ENCODE peak calls at places on chromosome 16, in seven cellular contexts. K, X, H, Y, T, O and M are unnamed samples.

GRCh38 chr16:58222532-58223316 is 24.8 kb upstream of the CSNK2A2 start:
- DNase-seq in Y (peak), T (no peak), O (no peak), X (no peak), H (no peak), K (no peak), M (peak)

GRCh38 chr16:4580245-4580644 is 24.1 kb downstream of the C16orf96 start:
- DNase-seq in O (no peak), X (no peak), H (no peak), K (no peak), T (no peak), Y (peak), M (no peak)

GRCh38 chr16:85611455-85612190 is 1.5 kb upstream of the GSE1 start:
- DNase-seq in O (peak), H (peak), T (peak), X (peak), K (peak), Y (peak), M (peak)

GRCh38 chr16:57387598-57388354 is 15.5 kb downstream of the CX3CL1 start:
- DNase-seq in O (no peak), H (no peak), K (no peak), X (no peak), Y (no peak), T (no peak), M (no peak)

GRCh38 chr16:81403601-81404391 is 40.8 kb upstream of the CMIP start:
- DNase-seq in H (peak), Y (peak), X (peak), K (peak), T (peak), O (no peak), M (peak)

GRCh38 chr16:5790512-5790911 is 692.9 kb upstream of the EEF2KMT start:
- DNase-seq in Y (no peak), K (no peak), H (no peak), X (no peak), T (no peak), O (no peak), M (no peak)

GRCh38 chr16:54366943-54367342 is 80.4 kb upstream of the IRX3 start:
- DNase-seq in K (no peak), Y (no peak), H (no peak), T (no peak), X (no peak), O (no peak), M (no peak)

GRCh38 chr16:19933740-19934139 is 49.1 kb upstream of the GPRC5B start:
- DNase-seq in K (no peak), T (no peak), Y (no peak), X (no peak), H (no peak), O (no peak), M (no peak)

GRCh38 chr16:50695017-50696000 is 1.9 kb downstream of the NOD2 start:
- DNase-seq in Y (no peak), O (no peak), X (no peak), T (no peak), H (no peak), K (no peak), M (no peak)

GRCh38 chr16:50680907-50681885 is at the start of gene SNX20:
- DNase-seq in Y (no peak), T (peak), X (no peak), O (no peak), H (no peak), K (peak), M (no peak)

GRCh38 chr16:66366433-66367299 is at the start of gene CDH5:
- DNase-seq in X (peak), Y (no peak), T (no peak), H (no peak), K (no peak), O (no peak), M (no peak)

GRCh38 chr16:27718767-27719445 is 169.0 kb downstream of the KATNIP start:
- DNase-seq in X (no peak), O (no peak), H (no peak), Y (no peak), T (no peak), K (no peak), M (no peak)

GRCh38 chr16:72658888-72659717 is 388.8 kb downstream of the ZFHX3 start:
- DNase-seq in H (no peak), Y (peak), X (no peak), T (no peak), K (no peak), O (no peak), M (no peak)

GRCh38 chr16:4733747-4734062 is 366 bp downstream of the ANKS3 start:
- DNase-seq in Y (no peak), X (no peak), H (no peak), K (no peak), T (no peak), O (no peak), M (no peak)

GRCh38 chr16:82672676-82673075 is 45.9 kb downstream of the CDH13 start:
- DNase-seq in X (no peak), H (no peak), O (no peak), Y (peak), T (no peak), K (no peak), M (no peak)

GRCh38 chr16:87648698-87649487 is 46.6 kb downstream of the JPH3 start:
- DNase-seq in T (no peak), Y (no peak), X (no peak), O (no peak), H (no peak), K (no peak), M (no peak)

GRCh38 chr16:51982715-51983680 is 563.9 kb downstream of the TOX3 start:
- DNase-seq in O (peak), K (no peak), T (peak), H (peak), Y (peak), X (peak), M (peak)

GRCh38 chr16:50297301-50298074 is 31.1 kb downstream of the ADCY7 start:
- DNase-seq in X (peak), O (no peak), H (no peak), Y (no peak), K (peak), T (no peak), M (no peak)

GRCh38 chr16:50924759-50925545 is 183.1 kb downstream of the CYLD start:
- DNase-seq in T (no peak), Y (no peak), O (no peak), K (no peak), X (no peak), H (no peak), M (peak)

GRCh38 chr16:15811778-15812750 is 44.8 kb downstream of the MYH11 start:
- DNase-seq in X (no peak), O (peak), K (no peak), H (no peak), Y (peak), T (no peak), M (peak)

GRCh38 chr16:48321307-48322036 is 63.7 kb downstream of the SIAH1 start:
- DNase-seq in K (no peak), X (no peak), H (no peak), O (no peak), Y (peak), T (peak), M (peak)

GRCh38 chr16:78484509-78485058 is 385.1 kb downstream of the WWOX start:
- DNase-seq in K (no peak), Y (no peak), H (no peak), O (no peak), T (no peak), X (no peak), M (no peak)

GRCh38 chr16:55126456-55126855 is 195.8 kb downstream of the IRX5 start:
- DNase-seq in O (no peak), K (no peak), X (no peak), H (peak), Y (no peak), T (no peak), M (no peak)

GRCh38 chr16:29680180-29680598 is 1.2 kb downstream of the QPRT start:
- DNase-seq in Y (no peak), H (peak), O (no peak), T (no peak), K (no peak), X (no peak), M (no peak)

GRCh38 chr16:27222499-27223225 is 19.3 kb downstream of the KDM8 start:
- DNase-seq in O (peak), T (no peak), Y (peak), K (peak), H (no peak), X (peak), M (no peak)

GRCh38 chr16:1960665-1961630 is 1.6 kb downstream of the NDUFB10 start:
- DNase-seq in H (no peak), Y (peak), K (peak), T (peak), X (no peak), O (no peak), M (no peak)

GRCh38 chr16:11583889-11584565 is 2.7 kb downstream of the LITAF start:
- DNase-seq in Y (peak), T (no peak), X (no peak), O (no peak), K (no peak), H (no peak), M (no peak)

GRCh38 chr16:4894276-4895150 is 42.4 kb downstream of the PPL start:
- DNase-seq in T (no peak), Y (peak), H (no peak), O (no peak), K (no peak), X (no peak), M (no peak)